ENCODE peak calls at places on chromosomes 2 and 18, in nine cellular contexts. One of them, this sample, is unnamed.
A peak's percentile ranks its signal among the peaks of the same experiment; 100 is the strongest.

GRCh38 chr2:240205348-240205747 is 64.9 kb upstream of the OTOS start:
- DNase-seq in adrenal gland: peak; percentile 83
- DNase-seq in kidney epithelial cell: peak; percentile 85
- DNase-seq in bronchial epithelial cell: peak; percentile 97
- DNase-seq in CD4-positive, CD25-positive, alpha-beta regulatory T cell: no peak
- DNase-seq in GM04503: no peak
- DNase-seq in GM12878: no peak
- DNase-seq in hippocampal formation: no peak
- DNase-seq in activated effector memory CD4-positive, alpha-beta T cell treated with anti-CD3 and anti-CD28 coated beads, Interleukin-2, amount 50 U/mL, for 16 hours: peak; percentile 77
- DNase-seq in this sample: no peak

GRCh38 chr2:222797308-222797707 is 63.5 kb upstream of the ACSL3 start:
- DNase-seq in adrenal gland: no peak
- DNase-seq in kidney epithelial cell: no peak
- DNase-seq in bronchial epithelial cell: no peak
- DNase-seq in CD4-positive, CD25-positive, alpha-beta regulatory T cell: no peak
- DNase-seq in GM04503: peak; percentile 23
- DNase-seq in GM12878: no peak
- DNase-seq in hippocampal formation: peak; percentile 37
- DNase-seq in activated effector memory CD4-positive, alpha-beta T cell treated with anti-CD3 and anti-CD28 coated beads, Interleukin-2, amount 50 U/mL, for 16 hours: no peak
- DNase-seq in this sample: no peak

GRCh38 chr2:234826676-234827075 is 125.1 kb upstream of the SH3BP4 start:
- DNase-seq in adrenal gland: no peak
- DNase-seq in kidney epithelial cell: no peak
- DNase-seq in bronchial epithelial cell: no peak
- DNase-seq in CD4-positive, CD25-positive, alpha-beta regulatory T cell: no peak
- DNase-seq in GM04503: no peak
- DNase-seq in GM12878: no peak
- DNase-seq in hippocampal formation: no peak
- DNase-seq in activated effector memory CD4-positive, alpha-beta T cell treated with anti-CD3 and anti-CD28 coated beads, Interleukin-2, amount 50 U/mL, for 16 hours: no peak
- DNase-seq in this sample: no peak

GRCh38 chr2:28049416-28049815 is 158.9 kb downstream of the BABAM2 start:
- DNase-seq in adrenal gland: no peak
- DNase-seq in kidney epithelial cell: no peak
- DNase-seq in bronchial epithelial cell: peak; percentile 30
- DNase-seq in CD4-positive, CD25-positive, alpha-beta regulatory T cell: no peak
- DNase-seq in GM04503: no peak
- DNase-seq in GM12878: no peak
- DNase-seq in hippocampal formation: no peak
- DNase-seq in activated effector memory CD4-positive, alpha-beta T cell treated with anti-CD3 and anti-CD28 coated beads, Interleukin-2, amount 50 U/mL, for 16 hours: no peak
- DNase-seq in this sample: no peak

GRCh38 chr2:164808776-164809175 is 32.8 kb downstream of the COBLL1 start:
- DNase-seq in adrenal gland: no peak
- DNase-seq in kidney epithelial cell: no peak
- DNase-seq in bronchial epithelial cell: no peak
- DNase-seq in CD4-positive, CD25-positive, alpha-beta regulatory T cell: no peak
- DNase-seq in GM04503: no peak
- DNase-seq in GM12878: no peak
- DNase-seq in hippocampal formation: no peak
- DNase-seq in activated effector memory CD4-positive, alpha-beta T cell treated with anti-CD3 and anti-CD28 coated beads, Interleukin-2, amount 50 U/mL, for 16 hours: no peak
- DNase-seq in this sample: no peak

GRCh38 chr2:48707466-48707865 is 48.1 kb downstream of the LHCGR start:
- DNase-seq in adrenal gland: no peak
- DNase-seq in kidney epithelial cell: no peak
- DNase-seq in bronchial epithelial cell: peak; percentile 70
- DNase-seq in CD4-positive, CD25-positive, alpha-beta regulatory T cell: no peak
- DNase-seq in GM04503: no peak
- DNase-seq in GM12878: no peak
- DNase-seq in hippocampal formation: no peak
- DNase-seq in activated effector memory CD4-positive, alpha-beta T cell treated with anti-CD3 and anti-CD28 coated beads, Interleukin-2, amount 50 U/mL, for 16 hours: no peak
- DNase-seq in this sample: no peak

GRCh38 chr2:209383212-209383611 is 40.6 kb upstream of the MAP2 start:
- DNase-seq in adrenal gland: peak; percentile 32
- DNase-seq in kidney epithelial cell: peak; percentile 91
- DNase-seq in bronchial epithelial cell: peak; percentile 99
- DNase-seq in CD4-positive, CD25-positive, alpha-beta regulatory T cell: no peak
- DNase-seq in GM04503: no peak
- DNase-seq in GM12878: no peak
- DNase-seq in hippocampal formation: no peak
- DNase-seq in activated effector memory CD4-positive, alpha-beta T cell treated with anti-CD3 and anti-CD28 coated beads, Interleukin-2, amount 50 U/mL, for 16 hours: no peak
- DNase-seq in this sample: no peak

GRCh38 chr18:79506191-79507075 is 110.7 kb downstream of the NFATC1 start:
- DNase-seq in adrenal gland: no peak
- DNase-seq in kidney epithelial cell: no peak
- DNase-seq in bronchial epithelial cell: no peak
- DNase-seq in CD4-positive, CD25-positive, alpha-beta regulatory T cell: no peak
- DNase-seq in GM04503: no peak
- DNase-seq in GM12878: no peak
- DNase-seq in hippocampal formation: no peak
- DNase-seq in activated effector memory CD4-positive, alpha-beta T cell treated with anti-CD3 and anti-CD28 coated beads, Interleukin-2, amount 50 U/mL, for 16 hours: peak; percentile 57
- DNase-seq in this sample: no peak

GRCh38 chr2:120222186-120223033 is 790 bp downstream of the TMEM185B start:
- DNase-seq in adrenal gland: peak; percentile 36
- DNase-seq in kidney epithelial cell: no peak
- DNase-seq in bronchial epithelial cell: no peak
- DNase-seq in CD4-positive, CD25-positive, alpha-beta regulatory T cell: no peak
- DNase-seq in GM04503: no peak
- DNase-seq in GM12878: no peak
- DNase-seq in hippocampal formation: no peak
- DNase-seq in activated effector memory CD4-positive, alpha-beta T cell treated with anti-CD3 and anti-CD28 coated beads, Interleukin-2, amount 50 U/mL, for 16 hours: no peak
- DNase-seq in this sample: no peak

GRCh38 chr2:28093768-28094167 is 203.2 kb downstream of the BABAM2 start:
- DNase-seq in adrenal gland: no peak
- DNase-seq in kidney epithelial cell: no peak
- DNase-seq in bronchial epithelial cell: no peak
- DNase-seq in CD4-positive, CD25-positive, alpha-beta regulatory T cell: no peak
- DNase-seq in GM04503: no peak
- DNase-seq in GM12878: no peak
- DNase-seq in hippocampal formation: no peak
- DNase-seq in activated effector memory CD4-positive, alpha-beta T cell treated with anti-CD3 and anti-CD28 coated beads, Interleukin-2, amount 50 U/mL, for 16 hours: no peak
- DNase-seq in this sample: no peak

GRCh38 chr18:1914489-1914888 is 656.8 kb downstream of the METTL4 start:
- DNase-seq in adrenal gland: no peak
- DNase-seq in kidney epithelial cell: no peak
- DNase-seq in bronchial epithelial cell: peak; percentile 52
- DNase-seq in CD4-positive, CD25-positive, alpha-beta regulatory T cell: no peak
- DNase-seq in GM04503: no peak
- DNase-seq in GM12878: no peak
- DNase-seq in hippocampal formation: no peak
- DNase-seq in activated effector memory CD4-positive, alpha-beta T cell treated with anti-CD3 and anti-CD28 coated beads, Interleukin-2, amount 50 U/mL, for 16 hours: no peak
- DNase-seq in this sample: peak; percentile 20

GRCh38 chr2:197515277-197515797 is 529 bp upstream of the MOB4 start:
- DNase-seq in adrenal gland: peak; percentile 57
- DNase-seq in kidney epithelial cell: no peak
- DNase-seq in bronchial epithelial cell: no peak
- DNase-seq in CD4-positive, CD25-positive, alpha-beta regulatory T cell: no peak
- DNase-seq in GM04503: no peak
- DNase-seq in GM12878: no peak
- DNase-seq in hippocampal formation: peak; percentile 73
- DNase-seq in activated effector memory CD4-positive, alpha-beta T cell treated with anti-CD3 and anti-CD28 coated beads, Interleukin-2, amount 50 U/mL, for 16 hours: no peak
- DNase-seq in this sample: peak; percentile 20

GRCh38 chr2:16258350-16258749 is 318.0 kb downstream of the MYCN start:
- DNase-seq in adrenal gland: no peak
- DNase-seq in kidney epithelial cell: no peak
- DNase-seq in bronchial epithelial cell: no peak
- DNase-seq in CD4-positive, CD25-positive, alpha-beta regulatory T cell: no peak
- DNase-seq in GM04503: no peak
- DNase-seq in GM12878: no peak
- DNase-seq in hippocampal formation: no peak
- DNase-seq in activated effector memory CD4-positive, alpha-beta T cell treated with anti-CD3 and anti-CD28 coated beads, Interleukin-2, amount 50 U/mL, for 16 hours: no peak
- DNase-seq in this sample: no peak

GRCh38 chr2:215528555-215528954 is 92.7 kb upstream of the FN1 start:
- DNase-seq in adrenal gland: no peak
- DNase-seq in kidney epithelial cell: peak; percentile 74
- DNase-seq in bronchial epithelial cell: peak; percentile 99
- DNase-seq in CD4-positive, CD25-positive, alpha-beta regulatory T cell: no peak
- DNase-seq in GM04503: peak; percentile 93
- DNase-seq in GM12878: no peak
- DNase-seq in hippocampal formation: no peak
- DNase-seq in activated effector memory CD4-positive, alpha-beta T cell treated with anti-CD3 and anti-CD28 coated beads, Interleukin-2, amount 50 U/mL, for 16 hours: no peak
- DNase-seq in this sample: no peak

GRCh38 chr2:171160119-171160629 is 519 bp downstream of the TLK1 start:
- DNase-seq in adrenal gland: peak; percentile 78
- DNase-seq in kidney epithelial cell: no peak
- DNase-seq in bronchial epithelial cell: peak; percentile 42
- DNase-seq in CD4-positive, CD25-positive, alpha-beta regulatory T cell: peak; percentile 58
- DNase-seq in GM04503: peak; percentile 21
- DNase-seq in GM12878: no peak
- DNase-seq in hippocampal formation: peak; percentile 55
- DNase-seq in activated effector memory CD4-positive, alpha-beta T cell treated with anti-CD3 and anti-CD28 coated beads, Interleukin-2, amount 50 U/mL, for 16 hours: peak; percentile 90
- DNase-seq in this sample: peak; percentile 72

GRCh38 chr2:198065327-198065726 is 260.9 kb downstream of the PLCL1 start:
- DNase-seq in adrenal gland: no peak
- DNase-seq in kidney epithelial cell: no peak
- DNase-seq in bronchial epithelial cell: no peak
- DNase-seq in CD4-positive, CD25-positive, alpha-beta regulatory T cell: no peak
- DNase-seq in GM04503: no peak
- DNase-seq in GM12878: no peak
- DNase-seq in hippocampal formation: no peak
- DNase-seq in activated effector memory CD4-positive, alpha-beta T cell treated with anti-CD3 and anti-CD28 coated beads, Interleukin-2, amount 50 U/mL, for 16 hours: no peak
- DNase-seq in this sample: no peak

GRCh38 chr2:121664086-121664485 is 14.8 kb upstream of the CLASP1 start:
- DNase-seq in adrenal gland: no peak
- DNase-seq in kidney epithelial cell: no peak
- DNase-seq in bronchial epithelial cell: peak; percentile 79
- DNase-seq in CD4-positive, CD25-positive, alpha-beta regulatory T cell: no peak
- DNase-seq in GM04503: no peak
- DNase-seq in GM12878: no peak
- DNase-seq in hippocampal formation: no peak
- DNase-seq in activated effector memory CD4-positive, alpha-beta T cell treated with anti-CD3 and anti-CD28 coated beads, Interleukin-2, amount 50 U/mL, for 16 hours: no peak
- DNase-seq in this sample: no peak

GRCh38 chr2:200862532-200863000 is 1.9 kb downstream of the CLK1 start:
- DNase-seq in adrenal gland: peak; percentile 56
- DNase-seq in kidney epithelial cell: peak; percentile 39
- DNase-seq in bronchial epithelial cell: peak; percentile 82
- DNase-seq in CD4-positive, CD25-positive, alpha-beta regulatory T cell: peak; percentile 62
- DNase-seq in GM04503: peak; percentile 22
- DNase-seq in GM12878: peak; percentile 40
- DNase-seq in hippocampal formation: no peak
- DNase-seq in activated effector memory CD4-positive, alpha-beta T cell treated with anti-CD3 and anti-CD28 coated beads, Interleukin-2, amount 50 U/mL, for 16 hours: peak; percentile 85
- DNase-seq in this sample: peak; percentile 16

GRCh38 chr18:33495278-33495677 is 54.8 kb upstream of the CCDC178 start:
- DNase-seq in adrenal gland: no peak
- DNase-seq in kidney epithelial cell: no peak
- DNase-seq in bronchial epithelial cell: peak; percentile 30
- DNase-seq in CD4-positive, CD25-positive, alpha-beta regulatory T cell: no peak
- DNase-seq in GM04503: no peak
- DNase-seq in GM12878: peak; percentile 2
- DNase-seq in hippocampal formation: peak; percentile 28
- DNase-seq in activated effector memory CD4-positive, alpha-beta T cell treated with anti-CD3 and anti-CD28 coated beads, Interleukin-2, amount 50 U/mL, for 16 hours: no peak
- DNase-seq in this sample: peak; percentile 46

GRCh38 chr2:46252891-46253659 is 44.1 kb upstream of the EPAS1 start:
- DNase-seq in adrenal gland: peak; percentile 33
- DNase-seq in kidney epithelial cell: no peak
- DNase-seq in bronchial epithelial cell: peak; percentile 58
- DNase-seq in CD4-positive, CD25-positive, alpha-beta regulatory T cell: no peak
- DNase-seq in GM04503: no peak
- DNase-seq in GM12878: no peak
- DNase-seq in hippocampal formation: no peak
- DNase-seq in activated effector memory CD4-positive, alpha-beta T cell treated with anti-CD3 and anti-CD28 coated beads, Interleukin-2, amount 50 U/mL, for 16 hours: no peak
- DNase-seq in this sample: peak; percentile 60